ENCODE peak calls at places on chromosomes 12 and 14, in seven cellular contexts. H is A549; U is stimulated activated CD4-positive, alpha-beta T cell treated with anti-CD3 and anti-CD28 coated beads, Interleukin-1b, Interleukin-23, amount 100 ng/mL, for 1 hour; N is Right ventricle myocardium inferior; M is non-pigmented ciliary epithelial cell; C is lower leg skin; Q is tibial artery. D is an unnamed sample.

GRCh38 chr14:55127491-55127951 is 1.5 kb upstream of the LGALS3 start:
- DNase-seq in H (no peak), U (no peak), N (no peak), M (no peak), C (peak), Q (no peak), D (no peak)

GRCh38 chr12:114904254-114905003 is 220.5 kb upstream of the TBX3 start:
- DNase-seq in H (no peak), U (no peak), N (no peak), M (peak), C (no peak), Q (no peak), D (no peak)

GRCh38 chr14:61780125-61780524 is 17.9 kb downstream of the SNAPC1 start:
- DNase-seq in H (no peak), U (no peak), N (no peak), M (no peak), C (no peak), Q (no peak), D (no peak)

GRCh38 chr14:70640938-70641547 is 673 bp upstream of the TTC9 start:
- DNase-seq in H (peak), U (no peak), N (no peak), M (peak), C (no peak), Q (no peak), D (peak)

GRCh38 chr12:12918781-12919180 is 27.4 kb downstream of the GPRC5A start:
- DNase-seq in H (no peak), U (no peak), N (no peak), M (no peak), C (no peak), Q (no peak), D (no peak)

GRCh38 chr14:31944256-31945073 is 132.6 kb upstream of the ARHGAP5 start:
- DNase-seq in H (peak), U (no peak), N (no peak), M (no peak), C (no peak), Q (no peak), D (no peak)

GRCh38 chr12:12523229-12523628 is 39.4 kb downstream of the DUSP16 start:
- DNase-seq in H (no peak), U (no peak), N (no peak), M (no peak), C (no peak), Q (no peak), D (no peak)

GRCh38 chr12:116882742-116883141 is 1.5 kb upstream of the HRK start:
- DNase-seq in H (peak), U (no peak), N (no peak), M (no peak), C (no peak), Q (no peak), D (peak)

GRCh38 chr14:105367116-105368031 is 31.0 kb upstream of the TEX22 start:
- DNase-seq in H (no peak), U (no peak), N (peak), M (no peak), C (no peak), Q (no peak), D (no peak)

GRCh38 chr12:50057000-50057841 is at the start of gene ASIC1:
- DNase-seq in H (peak), U (peak), N (peak), M (no peak), C (peak), Q (peak), D (peak)

GRCh38 chr12:65720136-65720535 is 104.1 kb upstream of the HMGA2 start:
- DNase-seq in H (no peak), U (no peak), N (no peak), M (peak), C (no peak), Q (no peak), D (no peak)

GRCh38 chr12:113766880-113767878 is 198.9 kb downstream of the RBM19 start:
- DNase-seq in H (peak), U (no peak), N (no peak), M (peak), C (no peak), Q (no peak), D (peak)

GRCh38 chr12:95547522-95548055 is 3.7 kb downstream of the USP44 start:
- DNase-seq in H (no peak), U (no peak), N (no peak), M (no peak), C (peak), Q (no peak), D (peak)

GRCh38 chr12:57576613-57577160 is 14.3 kb upstream of the PIP4K2C start:
- DNase-seq in H (no peak), U (no peak), N (no peak), M (no peak), C (no peak), Q (no peak), D (no peak)

GRCh38 chr12:2082321-2082720 is 29.5 kb downstream of the CACNA1C start:
- DNase-seq in H (no peak), U (no peak), N (no peak), M (no peak), C (no peak), Q (no peak), D (peak)

GRCh38 chr12:20963303-20963702 is 152.8 kb downstream of the SLCO1B3 start:
- DNase-seq in H (no peak), U (no peak), N (no peak), M (no peak), C (no peak), Q (no peak), D (no peak)

GRCh38 chr14:70680748-70681147 is 39.0 kb downstream of the TTC9 start:
- DNase-seq in H (no peak), U (no peak), N (no peak), M (no peak), C (no peak), Q (no peak), D (no peak)

GRCh38 chr12:125070117-125070516 is 4.9 kb downstream of the AACS start:
- DNase-seq in H (no peak), U (no peak), N (no peak), M (no peak), C (no peak), Q (no peak), D (no peak)

GRCh38 chr12:8662592-8662991 is at the start of gene MFAP5:
- DNase-seq in H (no peak), U (no peak), N (no peak), M (no peak), C (peak), Q (no peak), D (no peak)

GRCh38 chr12:1529862-1530591 is 64.4 kb downstream of the FBXL14 start:
- DNase-seq in H (no peak), U (no peak), N (no peak), M (no peak), C (no peak), Q (peak), D (peak)

GRCh38 chr14:90354551-90355298 is 23.0 kb upstream of the NRDE2 start:
- DNase-seq in H (no peak), U (no peak), N (no peak), M (no peak), C (no peak), Q (no peak), D (no peak)

GRCh38 chr14:21107360-21107781 is 6.5 kb downstream of the TMEM253 start:
- DNase-seq in H (no peak), U (no peak), N (no peak), M (no peak), C (no peak), Q (no peak), D (no peak)

GRCh38 chr12:110304061-110304551 is 23.1 kb downstream of the ATP2A2 start:
- DNase-seq in H (no peak), U (no peak), N (no peak), M (no peak), C (no peak), Q (no peak), D (no peak)

GRCh38 chr14:105914738-105915385 is 388.5 kb downstream of the TMEM121 start:
- DNase-seq in H (no peak), U (no peak), N (no peak), M (no peak), C (no peak), Q (peak), D (no peak)

GRCh38 chr14:99602788-99603415 is 1.1 kb downstream of the CCDC85C start:
- DNase-seq in H (no peak), U (no peak), N (peak), M (no peak), C (no peak), Q (no peak), D (no peak)

GRCh38 chr12:1054103-1054838 is 63.2 kb downstream of the ERC1 start:
- DNase-seq in H (no peak), U (no peak), N (no peak), M (no peak), C (no peak), Q (no peak), D (no peak)

GRCh38 chr12:7695159-7695930 is at the start of gene GDF3:
- DNase-seq in H (no peak), U (no peak), N (no peak), M (no peak), C (peak), Q (no peak), D (no peak)

GRCh38 chr12:3213171-3213570 is 136.0 kb downstream of the TSPAN9 start:
- DNase-seq in H (no peak), U (no peak), N (no peak), M (no peak), C (no peak), Q (no peak), D (no peak)

GRCh38 chr14:54220122-54220691 is 176.6 kb upstream of the CDKN3 start:
- DNase-seq in H (no peak), U (no peak), N (peak), M (no peak), C (no peak), Q (no peak), D (peak)

GRCh38 chr12:106861984-106862894 is 87.8 kb downstream of the RIC8B start:
- DNase-seq in H (no peak), U (no peak), N (no peak), M (peak), C (no peak), Q (no peak), D (no peak)

GRCh38 chr12:63036216-63036973 is 101.4 kb upstream of the PPM1H start:
- DNase-seq in H (no peak), U (no peak), N (no peak), M (no peak), C (no peak), Q (no peak), D (no peak)

GRCh38 chr12:124543052-124543590 is 24.3 kb downstream of the NCOR2 start:
- DNase-seq in H (peak), U (no peak), N (no peak), M (no peak), C (no peak), Q (no peak), D (no peak)

GRCh38 chr12:117036046-117036445 is 63.2 kb downstream of the TESC start:
- DNase-seq in H (no peak), U (no peak), N (no peak), M (no peak), C (no peak), Q (no peak), D (no peak)

GRCh38 chr12:59973515-59973914 is 377.7 kb downstream of the SLC16A7 start:
- DNase-seq in H (no peak), U (no peak), N (no peak), M (peak), C (no peak), Q (no peak), D (no peak)

GRCh38 chr14:74400919-74401503 is 25.0 kb downstream of the SYNDIG1L start:
- DNase-seq in H (no peak), U (no peak), N (no peak), M (no peak), C (no peak), Q (peak), D (no peak)

D was measured in H9.